ENCODE peak calls at places on chromosomes 16 and 17, in six cellular contexts. J is A549, O is GM13976, P is OCI-LY7, M is uterus, T is omental fat pad. D is an unnamed sample.

GRCh38 chr16:58960484-58960883 is 226.4 kb upstream of the GOT2 start:
- DNase-seq in T (no peak), M (no peak), O (no peak), J (no peak), P (no peak), D (no peak)

GRCh38 chr17:57490890-57491289 is 234.6 kb downstream of the MSI2 start:
- DNase-seq in J (no peak), M (no peak), O (no peak), T (no peak), P (no peak), D (no peak)

GRCh38 chr17:35807371-35808144 is 1.7 kb upstream of the TAF15 start:
- DNase-seq in T (no peak), M (no peak), P (no peak), J (no peak), O (no peak), D (peak)

GRCh38 chr16:23999663-24000062 is 163.9 kb downstream of the PRKCB start:
- DNase-seq in P (no peak), J (no peak), O (peak), T (no peak), M (no peak), D (no peak)

GRCh38 chr17:65893692-65894279 is 298.1 kb downstream of the CEP112 start:
- DNase-seq in O (no peak), P (no peak), M (no peak), J (no peak), T (no peak), D (no peak)

GRCh38 chr17:19579192-19579668 is 45.6 kb downstream of the SLC47A1 start:
- DNase-seq in O (no peak), P (no peak), J (no peak), M (peak), T (no peak), D (no peak)

GRCh38 chr17:71378036-71378435 is 742.8 kb upstream of the SOX9 start:
- DNase-seq in P (no peak), T (no peak), O (no peak), M (no peak), J (no peak), D (no peak)

GRCh38 chr17:2690165-2691068 is 21.1 kb downstream of the CLUH start:
- DNase-seq in J (no peak), M (no peak), T (peak), O (peak), P (no peak), D (no peak)

GRCh38 chr17:142102-142661 is 4.8 kb downstream of the SCGB1C2 start:
- DNase-seq in M (no peak), O (no peak), J (peak), P (peak), T (peak), D (peak)

GRCh38 chr16:80739523-80739922 is 64.9 kb downstream of the CDYL2 start:
- DNase-seq in M (no peak), O (no peak), P (no peak), J (no peak), T (no peak), D (no peak)

GRCh38 chr17:60562421-60562820 is 36.4 kb upstream of the APPBP2 start:
- DNase-seq in J (no peak), T (no peak), P (no peak), M (no peak), O (no peak), D (no peak)

GRCh38 chr17:76240461-76241204 is at the start of gene RNF157:
- DNase-seq in O (peak), M (peak), J (peak), P (no peak), T (no peak), D (no peak)

GRCh38 chr16:87198328-87198731 is 118.9 kb downstream of the C16orf95 start:
- DNase-seq in M (no peak), O (no peak), T (no peak), P (no peak), J (no peak), D (no peak)

GRCh38 chr17:56045907-56046306 is 107.4 kb upstream of the ANKFN1 start:
- DNase-seq in O (no peak), P (no peak), T (no peak), J (no peak), M (no peak), D (no peak)

GRCh38 chr17:83154311-83155127 is 75.1 kb downstream of the METRNL start:
- DNase-seq in M (no peak), O (peak), T (no peak), P (no peak), J (no peak), D (no peak)

GRCh38 chr16:57627184-57627871 is 1.1 kb upstream of the ADGRG1 start:
- DNase-seq in O (no peak), T (no peak), M (no peak), J (peak), P (no peak), D (peak)

GRCh38 chr17:47935961-47936360 is 5.4 kb upstream of the PNPO start:
- DNase-seq in M (no peak), O (no peak), J (peak), T (no peak), P (no peak), D (peak)

GRCh38 chr16:12625716-12626115 is 178.0 kb downstream of the CPPED1 start:
- DNase-seq in T (no peak), O (no peak), J (no peak), P (no peak), M (no peak), D (no peak)

GRCh38 chr17:69857412-69857835 is 217.6 kb upstream of the KCNJ16 start:
- DNase-seq in M (no peak), O (no peak), P (no peak), T (no peak), J (peak), D (peak)

GRCh38 chr16:83953796-83954576 is 946 bp downstream of the OSGIN1 start:
- DNase-seq in T (no peak), J (peak), P (peak), O (peak), M (no peak), D (peak)

GRCh38 chr16:78770353-78771091 is 671.1 kb downstream of the WWOX start:
- DNase-seq in T (peak), P (peak), M (peak), O (peak), J (peak), D (no peak)

GRCh38 chr17:18315498-18316360 is 636 bp downstream of the SMCR8 start:
- DNase-seq in T (no peak), J (no peak), O (no peak), M (no peak), P (peak), D (no peak)

GRCh38 chr17:6454495-6455320 is 10.5 kb downstream of the PIMREG start:
- DNase-seq in P (no peak), M (no peak), O (no peak), J (no peak), T (no peak), D (no peak)

DNA sequence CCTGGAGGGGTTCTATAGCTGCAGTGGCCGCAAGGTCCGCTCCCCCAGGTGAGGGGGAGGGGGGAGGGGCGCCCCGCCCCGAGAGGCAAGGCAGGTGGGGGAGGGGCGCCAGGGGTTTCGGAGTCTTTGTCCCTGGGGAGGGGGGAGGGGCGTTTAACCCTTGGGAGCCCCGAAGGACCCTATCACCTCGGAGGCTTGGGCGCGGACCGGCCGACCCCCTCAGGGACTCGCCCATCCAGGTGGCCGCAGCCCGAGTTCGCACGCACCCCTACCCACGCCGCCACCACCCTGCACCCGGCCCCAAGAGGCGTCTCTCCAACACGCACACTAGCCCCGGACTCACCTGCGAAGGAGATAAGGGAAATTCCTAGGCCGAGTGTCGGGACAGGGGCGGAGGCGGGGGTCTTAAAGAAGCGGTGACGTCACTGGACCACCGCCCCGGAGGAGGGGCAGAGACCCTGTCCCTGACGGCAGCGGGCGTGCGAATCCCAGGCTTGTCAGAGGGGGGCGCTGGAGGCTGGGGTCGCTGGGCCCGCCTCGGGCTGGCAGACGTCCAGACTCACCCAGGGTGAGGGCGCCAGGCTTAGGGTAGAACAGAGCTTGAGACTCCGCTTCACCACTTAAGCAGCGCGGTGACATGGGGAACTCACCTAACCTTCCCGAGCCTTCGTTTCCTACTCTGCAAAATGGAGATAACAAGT is at the start of gene CLDN6:
- DNase-seq in O (no peak), J (no peak), T (no peak), P (peak), M (no peak), D (no peak)
- TF ChIP-seq CTCF in O (peak), J (no peak), T (no peak), P (peak), M (no peak), D (peak)

GRCh38 chr17:44011876-44012275 is 2.9 kb downstream of the TMEM101 start:
- DNase-seq in T (no peak), M (no peak), P (no peak), J (no peak), O (no peak), D (no peak)

GRCh38 chr17:44014133-44014436 is 678 bp downstream of the TMEM101 start:
- DNase-seq in O (no peak), J (no peak), M (no peak), T (no peak), P (no peak), D (no peak)

GRCh38 chr17:44010966-44011647 is 3.7 kb downstream of the TMEM101 start:
- DNase-seq in M (no peak), J (no peak), O (no peak), T (no peak), P (no peak), D (no peak)

GRCh38 chr17:44012874-44013273 is 1.9 kb downstream of the TMEM101 start:
- DNase-seq in M (no peak), O (no peak), T (no peak), J (no peak), P (no peak), D (no peak)

DNA sequence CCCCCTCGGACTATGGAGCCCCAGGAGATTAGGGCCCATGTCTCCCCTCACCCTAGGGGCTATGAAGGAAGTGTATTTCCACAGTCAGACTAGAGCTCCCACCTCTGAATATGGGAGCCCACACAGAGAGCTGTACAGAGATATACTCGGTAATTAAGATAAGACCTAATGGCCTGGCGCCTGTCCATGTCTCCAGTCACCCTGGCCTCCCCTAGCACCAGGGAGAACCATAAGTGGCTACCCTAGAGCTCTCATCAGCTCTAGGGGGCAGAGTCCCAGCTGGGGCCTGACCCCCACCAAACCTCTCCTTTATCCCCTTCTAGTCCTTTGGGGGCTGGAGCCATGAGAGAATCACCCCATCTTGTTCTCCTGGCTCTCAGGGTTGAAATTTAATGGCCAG is 2.4 kb downstream of the TMEM101 start:
- DNase-seq in M (no peak), J (no peak), P (no peak), T (no peak), O (no peak), D (no peak)
- TF ChIP-seq CTCF in M (no peak), J (no peak), P (no peak), T (no peak), O (no peak), D (no peak)

GRCh38 chr16:75481475-75481874 is 13.8 kb downstream of the CHST6 start:
- DNase-seq in J (peak), O (no peak), T (no peak), P (no peak), M (no peak), D (no peak)
- TF ChIP-seq CTCF in J (peak), O (no peak), T (no peak), P (no peak), M (no peak), D (peak)

DNA sequence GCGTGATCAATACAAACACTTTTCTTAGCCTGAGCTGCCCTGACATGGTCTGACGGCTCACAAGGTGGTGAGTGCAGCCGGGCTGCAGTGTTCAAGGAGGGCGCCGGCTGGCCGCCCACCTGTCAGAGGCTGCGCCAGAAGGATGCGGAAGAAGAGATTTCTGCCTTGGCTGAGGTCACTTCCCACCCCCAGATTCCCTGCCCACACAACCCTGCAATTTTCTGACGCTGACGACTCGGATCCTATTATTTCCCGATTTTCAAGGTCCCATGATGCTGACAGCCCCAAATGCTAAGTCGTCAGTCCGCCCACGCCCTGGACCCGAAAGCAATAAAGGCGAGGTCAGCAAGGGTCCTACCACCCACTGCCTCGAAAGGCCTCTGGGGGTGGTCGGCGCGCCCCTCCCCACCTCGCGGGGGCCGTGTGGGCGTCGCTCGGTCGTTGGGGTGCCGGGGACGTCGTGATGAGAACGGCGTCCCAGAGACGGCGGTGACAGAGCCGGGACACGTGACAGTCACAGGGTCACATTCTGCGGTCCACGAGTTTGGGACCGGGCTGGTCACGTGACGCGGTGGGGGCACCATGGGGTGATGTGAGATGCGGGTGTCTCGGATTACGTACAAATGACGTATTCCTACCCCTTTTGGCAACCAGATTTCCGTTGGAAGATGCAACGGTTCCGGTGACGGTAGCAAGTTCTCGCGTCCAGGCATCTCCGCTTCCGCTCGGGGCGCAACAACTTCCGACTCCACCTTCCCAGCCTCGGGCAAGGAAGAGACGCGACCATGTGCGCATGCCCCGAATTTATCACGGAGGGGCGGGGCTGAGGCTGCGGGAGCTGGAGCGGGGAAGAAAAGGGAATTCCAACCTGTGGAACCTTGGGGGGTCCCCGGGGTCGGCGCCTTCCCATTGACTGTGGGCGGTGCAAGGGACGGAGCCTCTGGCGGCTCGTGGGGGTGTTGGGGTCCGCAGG is at the start of gene STX4:
- DNase-seq in T (peak), P (peak), J (peak), O (peak), M (peak), D (peak)
- TF ChIP-seq CTCF in T (no peak), P (no peak), J (no peak), O (no peak), M (peak), D (peak)

GRCh38 chr16:49644143-49644460 is 211.8 kb downstream of the ZNF423 start:
- DNase-seq in O (no peak), M (no peak), T (no peak), P (no peak), J (no peak), D (no peak)
- TF ChIP-seq CTCF in O (no peak), M (peak), T (no peak), P (no peak), J (no peak), D (no peak)

GRCh38 chr16:22257440-22257839 is 39.8 kb upstream of the POLR3E start:
- DNase-seq in P (no peak), T (no peak), J (no peak), O (no peak), M (no peak), D (no peak)
- TF ChIP-seq CTCF in P (no peak), T (no peak), J (no peak), O (no peak), M (no peak), D (no peak)

GRCh38 chr17:78330570-78331224 is 29.2 kb downstream of the SOCS3 start:
- DNase-seq in T (no peak), M (peak), J (peak), P (no peak), O (no peak), D (no peak)

GRCh38 chr17:78327880-78328279 is 32.0 kb downstream of the SOCS3 start:
- DNase-seq in P (no peak), O (no peak), T (no peak), M (no peak), J (no peak), D (no peak)

GRCh38 chr17:78332530-78332929 is 27.3 kb downstream of the SOCS3 start:
- DNase-seq in P (no peak), T (no peak), M (no peak), J (no peak), O (no peak), D (no peak)

GRCh38 chr17:78332991-78333390 is 26.9 kb downstream of the SOCS3 start:
- DNase-seq in T (no peak), P (no peak), J (no peak), O (no peak), M (no peak), D (no peak)

DNA sequence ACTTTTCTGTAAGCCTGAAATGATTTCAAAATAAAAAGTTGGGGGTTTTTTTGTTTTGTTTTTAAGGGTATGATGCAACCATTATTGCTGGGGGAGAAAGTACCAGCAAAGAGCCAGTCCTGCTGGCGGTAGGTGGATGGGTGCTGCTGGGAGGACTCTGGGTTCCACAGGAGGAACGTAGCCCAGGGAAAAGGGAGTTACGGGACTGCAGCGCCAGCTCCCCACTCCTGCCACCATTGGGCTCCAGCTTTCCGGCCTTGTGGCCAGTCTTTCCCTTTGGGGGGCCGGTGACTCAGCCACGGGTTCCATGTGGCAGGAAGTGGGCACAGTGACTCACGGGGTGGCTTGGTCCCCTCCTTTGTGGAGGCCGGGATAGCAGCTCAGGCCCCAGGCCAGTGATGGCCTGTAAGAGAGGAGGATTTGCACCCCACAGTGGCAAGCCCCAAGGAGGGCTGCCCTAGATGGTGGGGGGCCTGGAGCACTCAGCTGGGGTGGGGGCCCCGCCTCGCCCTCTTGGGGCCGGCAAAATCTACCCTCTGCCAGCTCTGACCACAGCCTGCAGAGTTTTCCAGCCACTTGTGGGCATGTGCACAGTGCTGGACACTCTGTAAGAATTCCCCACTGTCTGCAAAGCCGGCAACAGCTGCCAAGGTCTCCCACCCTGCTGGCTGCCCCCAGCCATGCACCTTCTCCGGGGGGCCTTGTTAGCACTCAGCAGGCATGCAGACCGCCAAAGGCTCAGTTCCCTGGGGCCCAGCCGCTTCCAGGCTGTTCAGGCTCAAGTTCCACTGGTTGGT is 30.4 kb downstream of the SOCS3 start:
- DNase-seq in M (no peak), O (no peak), P (no peak), J (peak), T (no peak), D (peak)
- TF ChIP-seq CTCF in M (no peak), O (no peak), P (no peak), J (no peak), T (no peak), D (no peak)

GRCh38 chr16:74718741-74719610 is 18.3 kb upstream of the MLKL start:
- DNase-seq in M (no peak), P (no peak), T (no peak), J (no peak), O (no peak), D (no peak)
- TF ChIP-seq CTCF in M (no peak), P (peak), T (no peak), J (no peak), O (no peak), D (peak)

GRCh38 chr16:5836979-5837670 is 739.5 kb upstream of the EEF2KMT start:
- DNase-seq in J (no peak), T (no peak), P (no peak), O (no peak), M (no peak), D (no peak)

GRCh38 chr16:5838725-5839124 is 741.1 kb upstream of the EEF2KMT start:
- DNase-seq in M (no peak), P (no peak), J (no peak), T (no peak), O (no peak), D (no peak)

GRCh38 chr16:5838071-5838470 is 740.5 kb upstream of the EEF2KMT start:
- DNase-seq in O (no peak), J (no peak), M (no peak), T (no peak), P (no peak), D (no peak)

GRCh38 chr16:5845046-5845445 is 747.5 kb upstream of the EEF2KMT start:
- DNase-seq in J (no peak), O (no peak), P (no peak), T (no peak), M (no peak), D (no peak)

DNA sequence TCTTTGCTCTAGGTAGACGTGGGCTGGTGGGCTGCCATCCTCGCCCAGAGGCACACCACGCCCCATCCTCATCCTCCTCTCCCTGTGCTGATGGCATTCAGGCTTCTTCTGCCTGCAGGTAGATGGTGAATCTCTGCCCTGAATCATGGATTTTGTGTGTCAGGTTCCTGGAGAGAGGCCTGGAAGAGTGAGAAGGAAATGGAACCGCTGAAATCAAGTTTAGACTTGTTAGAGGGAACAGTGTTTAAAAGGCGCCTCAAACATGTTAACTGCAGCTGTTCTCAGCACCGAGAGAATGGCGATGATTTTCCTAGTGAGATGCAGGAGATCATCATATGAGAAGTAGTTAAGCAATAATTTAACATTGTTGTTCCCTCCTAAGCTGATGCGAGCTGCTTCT is 744.3 kb upstream of the EEF2KMT start:
- DNase-seq in P (no peak), O (no peak), T (no peak), J (no peak), M (no peak), D (no peak)
- TF ChIP-seq CTCF in P (no peak), O (no peak), T (no peak), J (no peak), M (no peak), D (no peak)